ENCODE peak calls at places on chromosomes 6 and 20, in ten cellular contexts. J, K, O, U, Q, E, R, M, G and H are unnamed samples.

GRCh38 chr20:24650091-24650490 is 180.7 kb downstream of the SYNDIG1 start:
- DNase-seq in J (peak), K (no peak), O (peak), U (no peak), Q (no peak), E (no peak), R (no peak), M (no peak), G (no peak), H (peak)

GRCh38 chr6:1670711-1671462 is 61.2 kb downstream of the FOXC1 start:
- DNase-seq in J (no peak), K (no peak), O (no peak), U (no peak), Q (no peak), E (no peak), R (peak), M (no peak), G (peak), H (peak)

GRCh38 chr20:60804240-60804917 is 447.7 kb upstream of the CDH4 start:
- DNase-seq in J (no peak), K (no peak), O (no peak), U (no peak), Q (no peak), E (no peak), R (no peak), M (no peak), G (no peak), H (no peak)

GRCh38 chr20:46070215-46070910 is 19.4 kb downstream of the NCOA5 start:
- DNase-seq in J (peak), K (no peak), O (no peak), U (no peak), Q (no peak), E (no peak), R (peak), M (no peak), G (no peak), H (peak)

GRCh38 chr6:69164564-69165252 is 529.6 kb downstream of the ADGRB3 start:
- DNase-seq in J (peak), K (no peak), O (no peak), U (no peak), Q (no peak), E (no peak), R (peak), M (no peak), G (no peak), H (no peak)

GRCh38 chr6:149166747-149167146 is 150.8 kb upstream of the TAB2 start:
- DNase-seq in J (no peak), K (no peak), O (no peak), U (no peak), Q (no peak), E (no peak), R (peak), M (no peak), G (no peak), H (peak)

GRCh38 chr6:137731960-137732616 is 135.0 kb upstream of the TNFAIP3 start:
- DNase-seq in J (peak), K (no peak), O (no peak), U (no peak), Q (no peak), E (peak), R (peak), M (no peak), G (peak), H (peak)

GRCh38 chr6:85660181-85660611 is 17.5 kb upstream of the SYNCRIP start:
- DNase-seq in J (peak), K (no peak), O (no peak), U (no peak), Q (no peak), E (no peak), R (peak), M (no peak), G (peak), H (peak)

GRCh38 chr20:48791014-48791413 is 36.8 kb downstream of the PREX1 start:
- DNase-seq in J (peak), K (peak), O (peak), U (peak), Q (no peak), E (no peak), R (peak), M (no peak), G (no peak), H (peak)

GRCh38 chr6:24446670-24447069 is 42.7 kb downstream of the GPLD1 start:
- DNase-seq in J (no peak), K (no peak), O (no peak), U (no peak), Q (no peak), E (no peak), R (no peak), M (no peak), G (no peak), H (no peak)

GRCh38 chr6:115666997-115667396 is 393.7 kb downstream of the FRK start:
- DNase-seq in J (no peak), K (no peak), O (no peak), U (no peak), Q (no peak), E (no peak), R (no peak), M (no peak), G (no peak), H (no peak)

GRCh38 chr20:45291526-45291925 is 15.1 kb upstream of the RBPJL start:
- DNase-seq in J (no peak), K (no peak), O (no peak), U (no peak), Q (no peak), E (no peak), R (no peak), M (no peak), G (no peak), H (no peak)

GRCh38 chr20:9981834-9982233 is 53.0 kb upstream of the ANKEF1 start:
- DNase-seq in J (no peak), K (peak), O (no peak), U (no peak), Q (no peak), E (no peak), R (peak), M (no peak), G (no peak), H (no peak)

GRCh38 chr20:7257719-7258466 is 490.4 kb downstream of the BMP2 start:
- DNase-seq in J (no peak), K (no peak), O (no peak), U (peak), Q (no peak), E (no peak), R (no peak), M (peak), G (no peak), H (no peak)
- H3K4me3 ChIP-seq in J (no peak), K (no peak), O (no peak), U (peak), Q (no peak), E (no peak), R (no peak), M (peak), G (no peak), H (no peak)

DNA sequence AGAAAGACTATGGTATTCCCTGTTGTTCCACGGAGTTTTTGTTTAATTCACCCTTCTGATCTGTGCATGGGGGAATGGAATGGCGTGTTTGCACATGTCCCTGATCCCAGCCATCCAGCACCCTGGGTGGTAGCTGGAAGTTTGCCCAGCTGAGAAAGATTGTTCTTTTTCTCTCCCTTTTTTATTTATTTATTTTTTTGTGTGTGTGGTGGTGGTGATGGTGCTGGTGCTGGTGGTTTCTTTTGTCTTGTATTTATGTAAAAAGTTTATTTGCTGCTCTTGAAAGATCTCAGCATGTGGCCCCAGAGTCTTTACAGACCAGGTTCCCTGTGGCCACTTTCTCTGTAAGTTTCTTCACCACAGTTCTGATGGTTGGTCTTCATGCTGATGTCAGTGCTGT is 372.6 kb downstream of the UTRN start:
- DNase-seq in J (no peak), K (no peak), O (no peak), U (no peak), Q (no peak), E (no peak), R (peak), M (no peak), G (peak), H (peak)
- H3K4me3 ChIP-seq in J (no peak), K (no peak), O (no peak), U (no peak), Q (no peak), E (no peak), R (no peak), M (no peak), G (no peak), H (no peak)

GRCh38 chr6:71294121-71294523 is 5.5 kb downstream of the OGFRL1 start:
- DNase-seq in J (peak), K (no peak), O (no peak), U (no peak), Q (no peak), E (no peak), R (peak), M (no peak), G (no peak), H (peak)

GRCh38 chr6:71289802-71290175 is 1.2 kb downstream of the OGFRL1 start:
- DNase-seq in J (no peak), K (no peak), O (no peak), U (no peak), Q (no peak), E (no peak), R (no peak), M (no peak), G (no peak), H (no peak)

GRCh38 chr6:71290611-71291010 is 2.0 kb downstream of the OGFRL1 start:
- DNase-seq in J (no peak), K (no peak), O (no peak), U (no peak), Q (no peak), E (no peak), R (no peak), M (no peak), G (no peak), H (no peak)

GRCh38 chr6:71289039-71289801 is 609 bp downstream of the OGFRL1 start:
- DNase-seq in J (peak), K (no peak), O (peak), U (peak), Q (no peak), E (no peak), R (no peak), M (no peak), G (no peak), H (peak)

DNA sequence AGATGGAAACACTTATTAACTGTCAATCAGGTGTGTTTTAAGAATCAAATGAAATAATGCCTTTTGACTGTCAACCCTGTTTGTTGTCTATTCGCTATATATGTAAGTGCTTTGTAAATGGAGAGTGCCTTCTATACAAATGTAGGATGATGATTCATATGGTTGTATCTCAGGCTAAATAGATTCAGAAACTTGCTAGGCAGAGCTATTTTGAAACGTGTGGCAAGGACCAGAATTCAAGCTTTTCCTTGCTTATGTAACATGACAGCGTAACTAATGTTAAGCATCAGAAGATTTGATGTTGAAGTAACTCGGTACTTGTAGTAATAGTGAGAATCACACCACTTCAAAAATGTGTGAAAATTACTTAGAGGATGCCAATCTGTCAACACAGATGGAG is 3.4 kb downstream of the OGFRL1 start:
- DNase-seq in J (peak), K (no peak), O (no peak), U (no peak), Q (no peak), E (no peak), R (peak), M (no peak), G (no peak), H (no peak)
- H3K4me3 ChIP-seq in J (no peak), K (no peak), O (no peak), U (no peak), Q (no peak), E (no peak), R (no peak), M (no peak), G (no peak), H (no peak)

GRCh38 chr20:43513298-43514061 is 6.0 kb downstream of the L3MBTL1 start:
- DNase-seq in J (no peak), K (no peak), O (peak), U (no peak), Q (no peak), E (no peak), R (no peak), M (no peak), G (no peak), H (no peak)
- H3K4me3 ChIP-seq in J (peak), K (peak), O (peak), U (peak), Q (peak), E (peak), R (peak), M (peak), G (no peak), H (peak)

GRCh38 chr6:90179190-90180169 is 117.2 kb downstream of the BACH2 start:
- DNase-seq in J (peak), K (no peak), O (no peak), U (no peak), Q (no peak), E (no peak), R (peak), M (no peak), G (no peak), H (no peak)

GRCh38 chr6:90180526-90180925 is 116.1 kb downstream of the BACH2 start:
- DNase-seq in J (no peak), K (no peak), O (no peak), U (no peak), Q (no peak), E (no peak), R (no peak), M (no peak), G (no peak), H (no peak)

GRCh38 chr6:90177544-90178293 is 118.9 kb downstream of the BACH2 start:
- DNase-seq in J (no peak), K (no peak), O (no peak), U (no peak), Q (no peak), E (no peak), R (no peak), M (no peak), G (no peak), H (no peak)

GRCh38 chr6:90175627-90176538 is 120.8 kb downstream of the BACH2 start:
- DNase-seq in J (no peak), K (no peak), O (no peak), U (no peak), Q (peak), E (no peak), R (no peak), M (no peak), G (peak), H (no peak)

GRCh38 chr6:90178294-90178678 is 118.4 kb downstream of the BACH2 start:
- DNase-seq in J (no peak), K (no peak), O (no peak), U (no peak), Q (no peak), E (no peak), R (no peak), M (no peak), G (no peak), H (no peak)
- H3K4me3 ChIP-seq in J (no peak), K (no peak), O (no peak), U (no peak), Q (no peak), E (no peak), R (no peak), M (no peak), G (no peak), H (no peak)

DNA sequence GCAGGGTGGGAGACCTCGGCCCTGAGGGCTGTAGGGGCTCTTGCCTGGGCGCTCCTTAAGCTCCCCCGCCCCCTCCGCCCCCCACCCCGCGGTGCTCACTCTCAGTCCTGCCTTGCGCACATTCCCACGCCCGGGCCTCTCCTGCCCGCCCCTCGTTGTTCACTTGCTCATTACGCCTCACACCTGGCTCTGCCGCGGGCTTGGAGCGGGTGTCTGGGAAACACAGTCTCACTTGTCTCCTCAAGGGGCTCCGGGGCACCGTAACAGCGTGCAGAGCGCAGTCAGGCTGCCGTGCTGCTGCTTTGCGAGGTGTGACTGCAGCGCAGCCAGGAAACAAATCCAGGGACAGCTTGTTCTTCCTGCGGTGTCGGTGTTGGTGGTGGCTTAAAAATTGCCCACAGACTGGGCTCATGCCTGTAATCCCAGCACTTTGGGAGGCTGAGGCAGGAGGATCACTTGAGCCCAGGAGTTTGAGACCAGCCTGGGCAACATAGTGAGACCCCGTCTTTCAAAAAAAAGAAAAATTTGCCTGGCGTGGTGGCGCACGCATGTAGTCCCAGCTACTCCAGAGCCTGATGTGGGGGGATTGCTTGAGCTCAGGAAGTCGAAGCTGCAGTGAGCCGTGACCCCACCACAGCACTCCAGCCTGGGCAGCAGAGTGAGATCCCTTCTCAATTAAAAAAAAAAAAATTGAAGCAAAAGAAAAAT is 4.6 kb downstream of the NPBWR2 start:
- DNase-seq in J (no peak), K (no peak), O (peak), U (no peak), Q (no peak), E (no peak), R (no peak), M (no peak), G (no peak), H (no peak)
- H3K4me3 ChIP-seq in J (no peak), K (no peak), O (peak), U (no peak), Q (no peak), E (no peak), R (no peak), M (peak), G (no peak), H (no peak)

GRCh38 chr6:46010771-46011170 is 4.9 kb downstream of the CLIC5 start:
- DNase-seq in J (peak), K (no peak), O (no peak), U (no peak), Q (no peak), E (no peak), R (no peak), M (peak), G (no peak), H (no peak)
- H3K4me3 ChIP-seq in J (no peak), K (no peak), O (peak), U (no peak), Q (no peak), E (no peak), R (no peak), M (peak), G (no peak), H (no peak)

DNA sequence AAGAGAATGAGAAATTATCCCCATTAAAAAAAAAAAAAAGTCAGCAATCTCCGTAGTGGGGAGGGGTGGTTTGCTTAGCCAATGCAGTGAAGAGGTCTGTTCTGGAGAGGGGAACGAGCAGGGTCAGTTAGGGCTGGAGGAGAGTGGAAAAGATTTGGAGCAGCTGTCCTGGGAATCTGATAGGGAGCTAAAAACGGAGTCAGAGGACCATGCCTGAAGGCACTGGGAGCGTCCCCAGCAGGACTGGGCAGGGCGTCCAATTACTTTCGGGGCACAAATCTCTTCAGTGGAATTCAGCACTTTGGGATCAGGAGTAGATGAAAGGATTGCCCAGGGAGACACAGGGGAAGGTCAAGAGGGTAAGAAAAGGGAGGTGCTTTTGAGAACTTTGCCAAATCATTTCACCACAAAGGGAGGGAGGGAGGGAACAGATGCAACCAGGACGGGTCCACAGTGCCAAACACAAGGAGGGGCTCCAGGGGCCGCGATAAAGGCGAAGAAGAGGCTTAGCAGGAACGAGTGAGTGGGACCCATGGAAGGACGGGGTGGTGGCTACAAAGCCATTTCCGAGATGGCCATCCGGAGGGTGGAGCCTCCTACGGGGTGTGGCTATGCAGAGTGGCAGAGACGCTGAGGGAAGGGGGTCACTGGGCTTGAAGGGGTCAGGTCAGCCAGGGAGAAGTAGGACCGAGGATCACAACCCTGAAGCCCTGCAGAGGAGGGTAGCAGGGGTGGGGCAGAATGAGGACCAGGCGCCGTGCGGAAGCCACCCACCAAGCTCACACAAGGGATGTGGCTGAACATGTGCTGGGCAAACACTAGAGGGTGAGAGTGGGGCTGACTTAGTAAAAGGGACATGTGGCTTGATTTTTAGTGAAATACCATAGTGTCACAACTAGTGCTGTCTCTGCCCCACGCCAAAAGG is 180.1 kb upstream of the RREB1 start:
- DNase-seq in J (peak), K (no peak), O (peak), U (no peak), Q (no peak), E (peak), R (no peak), M (peak), G (no peak), H (no peak)
- H3K4me3 ChIP-seq in J (peak), K (no peak), O (peak), U (no peak), Q (no peak), E (peak), R (peak), M (peak), G (no peak), H (no peak)